ENCODE peak calls at places on chromosomes 13 and 19, in five cellular contexts. P, V, T, E and L are unnamed samples.

GRCh38 chr19:13881231-13881691 is 4.3 kb downstream of the NANOS3 start:
- DNase-seq in P (no peak), V (no peak), T (no peak), E (no peak), L (no peak)

GRCh38 chr13:69935043-69935442 is 172.6 kb upstream of the ATXN8OS start:
- DNase-seq in P (no peak), V (no peak), T (no peak), E (no peak), L (no peak)

GRCh38 chr13:112899618-112900600 is 69.1 kb upstream of the MCF2L start:
- DNase-seq in P (no peak), V (no peak), T (no peak), E (no peak), L (no peak)

GRCh38 chr13:85278851-85279250 is 520.4 kb downstream of the SLITRK6 start:
- DNase-seq in P (no peak), V (no peak), T (no peak), E (no peak), L (no peak)

GRCh38 chr19:33622505-33622808 is 704 bp downstream of the CHST8 start:
- DNase-seq in P (no peak), V (no peak), T (no peak), E (no peak), L (no peak)

GRCh38 chr19:31289976-31290375 is 59.3 kb downstream of the TSHZ3 start:
- DNase-seq in P (no peak), V (no peak), T (no peak), E (no peak), L (peak)

GRCh38 chr13:44573790-44574465 is 2.2 kb downstream of the TSC22D1 start:
- DNase-seq in P (no peak), V (peak), T (no peak), E (peak), L (no peak)

GRCh38 chr19:17497149-17497798 is 14.2 kb upstream of the PGLS start:
- DNase-seq in P (no peak), V (no peak), T (no peak), E (no peak), L (no peak)

GRCh38 chr13:111531505-111531904 is 211.1 kb downstream of the TEX29 start:
- DNase-seq in P (peak), V (no peak), T (no peak), E (peak), L (no peak)

GRCh38 chr13:97855570-97855970 is 97.9 kb upstream of the IPO5 start:
- DNase-seq in P (peak), V (peak), T (no peak), E (peak), L (no peak)

GRCh38 chr13:46753137-46753536 is 43.8 kb downstream of the ESD start:
- DNase-seq in P (no peak), V (no peak), T (no peak), E (no peak), L (no peak)

GRCh38 chr13:113862766-113863510 is 938 bp downstream of the GAS6 start:
- DNase-seq in P (no peak), V (no peak), T (no peak), E (no peak), L (peak)

GRCh38 chr13:24004971-24005370 is 107.7 kb upstream of the C1QTNF9B start:
- DNase-seq in P (no peak), V (no peak), T (no peak), E (no peak), L (no peak)

GRCh38 chr19:3369337-3370213 is 3.2 kb downstream of the NFIC start:
- DNase-seq in P (no peak), V (no peak), T (no peak), E (no peak), L (peak)

GRCh38 chr13:104683789-104684188 is 1617.6 kb upstream of the SLC10A2 start:
- DNase-seq in P (no peak), V (no peak), T (no peak), E (no peak), L (no peak)

GRCh38 chr19:43751466-43752220 is 3.1 kb downstream of the SMG9 start:
- DNase-seq in P (no peak), V (no peak), T (no peak), E (no peak), L (no peak)

GRCh38 chr19:41595258-41595889 is 19.4 kb downstream of the CEACAM21 start:
- DNase-seq in P (peak), V (peak), T (peak), E (peak), L (no peak)

GRCh38 chr13:113307491-113307890 is 10.5 kb downstream of the LAMP1 start:
- DNase-seq in P (no peak), V (no peak), T (no peak), E (no peak), L (no peak)

GRCh38 chr19:9073806-9074205 is 13.1 kb upstream of the OR1M1 start:
- DNase-seq in P (no peak), V (no peak), T (no peak), E (no peak), L (no peak)

GRCh38 chr19:3350014-3350663 is 16.2 kb upstream of the NFIC start:
- DNase-seq in P (no peak), V (peak), T (no peak), E (no peak), L (no peak)

GRCh38 chr19:3304871-3305423 is 61.4 kb upstream of the NFIC start:
- DNase-seq in P (peak), V (no peak), T (peak), E (peak), L (peak)

GRCh38 chr13:40986328-40986856 is 32.7 kb downstream of the ELF1 start:
- DNase-seq in P (no peak), V (no peak), T (no peak), E (no peak), L (no peak)

GRCh38 chr13:44334751-44335150 is 38.9 kb upstream of the SERP2 start:
- DNase-seq in P (no peak), V (no peak), T (no peak), E (no peak), L (no peak)

GRCh38 chr19:19053508-19054314 is 10.1 kb upstream of the SLC25A42 start:
- DNase-seq in P (peak), V (no peak), T (no peak), E (peak), L (peak)

GRCh38 chr13:56670563-56670962 is 470.2 kb upstream of the PRR20A start:
- DNase-seq in P (no peak), V (peak), T (no peak), E (no peak), L (no peak)

GRCh38 chr19:2261438-2262172 is 5.4 kb upstream of the JSRP1 start:
- DNase-seq in P (no peak), V (no peak), T (no peak), E (no peak), L (no peak)

GRCh38 chr13:34657716-34658115 is 284.4 kb upstream of the NBEA start:
- DNase-seq in P (no peak), V (no peak), T (no peak), E (peak), L (no peak)

GRCh38 chr13:44238011-44238421 is 135.6 kb upstream of the SERP2 start:
- DNase-seq in P (no peak), V (no peak), T (no peak), E (no peak), L (no peak)

GRCh38 chr19:3178377-3178972 is at the start of gene S1PR4:
- DNase-seq in P (no peak), V (no peak), T (peak), E (no peak), L (peak)

GRCh38 chr13:79194727-79195126 is 211.3 kb downstream of the RBM26 start:
- DNase-seq in P (no peak), V (no peak), T (no peak), E (no peak), L (no peak)

GRCh38 chr13:29693297-29693945 is 97.9 kb upstream of the SLC7A1 start:
- DNase-seq in P (no peak), V (no peak), T (no peak), E (no peak), L (no peak)

GRCh38 chr13:113928701-113929627 is 44.9 kb downstream of the C13orf46 start:
- DNase-seq in P (peak), V (peak), T (no peak), E (no peak), L (peak)

GRCh38 chr13:99895428-99895998 is 76.1 kb downstream of the ZIC5 start:
- DNase-seq in P (no peak), V (no peak), T (no peak), E (no peak), L (no peak)

GRCh38 chr19:43778651-43779050 is 2.1 kb downstream of the KCNN4 start:
- DNase-seq in P (no peak), V (no peak), T (no peak), E (no peak), L (no peak)

GRCh38 chr13:26495749-26496148 is 61.7 kb upstream of the WASF3 start:
- DNase-seq in P (no peak), V (no peak), T (no peak), E (no peak), L (no peak)

GRCh38 chr19:10259162-10259905 is 7.3 kb downstream of the MRPL4 start:
- DNase-seq in P (peak), V (peak), T (peak), E (peak), L (peak)

GRCh38 chr13:112730157-112730671 is 40.4 kb downstream of the ATP11A start:
- DNase-seq in P (no peak), V (no peak), T (no peak), E (no peak), L (no peak)